ENCODE peak calls at places on chromosomes 5 and 9, in seven cellular contexts. U is endodermal cell, Y is T-cell, T is NCI-H1105 treated with DMSO at 0.1 percent for 48 hours, E is NCI-H2081 treated with DMSO at 0.1 percent for 48 hours, L is kidney tubule cell, N is heart left ventricle. M is an unnamed sample.

GRCh38 chr5:122882836-122883235 is 37.4 kb downstream of the SNX24 start:
- DNase-seq in T (no peak), U (no peak), L (peak; percentile 54), Y (no peak), E (no peak), N (no peak), M (no peak)

GRCh38 chr5:137367951-137368350 is 131.2 kb downstream of the SPOCK1 start:
- DNase-seq in Y (no peak), E (no peak), T (no peak), L (no peak), U (no peak), N (no peak), M (no peak)

GRCh38 chr9:2620876-2621677 is 510 bp upstream of the VLDLR start:
- DNase-seq in E (peak; percentile 50), N (peak; percentile 76), U (peak; percentile 94), L (peak; percentile 91), T (peak; percentile 87), Y (no peak), M (no peak)

GRCh38 chr9:84466580-84467285 is 126.2 kb upstream of the SLC28A3 start:
- DNase-seq in U (no peak), L (no peak), N (no peak), T (no peak), Y (no peak), E (no peak), M (no peak)

GRCh38 chr5:139954022-139954421 is 89.1 kb downstream of the NRG2 start:
- DNase-seq in Y (no peak), L (no peak), U (peak; percentile 46), T (no peak), N (no peak), E (no peak), M (no peak)

GRCh38 chr5:1446602-1447343 is 1.5 kb upstream of the SLC6A3 start:
- DNase-seq in T (no peak), Y (no peak), U (peak; percentile 38), L (no peak), N (no peak), E (no peak), M (no peak)

GRCh38 chr5:133145436-133146143 is 93.8 kb downstream of the HSPA4 start:
- DNase-seq in N (no peak), L (no peak), U (no peak), Y (no peak), T (no peak), E (no peak), M (no peak)

GRCh38 chr5:164345173-164345572 is 839.8 kb downstream of the MAT2B start:
- DNase-seq in N (peak; percentile 43), T (peak; percentile 36), E (peak; percentile 91), U (no peak), Y (no peak), L (peak; percentile 36), M (no peak)

GRCh38 chr5:55702612-55703345 is 9.3 kb downstream of the SLC38A9 start:
- DNase-seq in E (no peak), T (no peak), L (no peak), N (no peak), U (no peak), Y (no peak), M (peak; percentile 34)

GRCh38 chr9:114804504-114804903 is 1.3 kb downstream of the TNFSF15 start:
- DNase-seq in U (no peak), L (peak; percentile 72), T (no peak), Y (no peak), E (no peak), N (no peak), M (no peak)

GRCh38 chr5:173623296-173623771 is 6.9 kb upstream of the BOD1 start:
- DNase-seq in L (no peak), N (no peak), Y (no peak), U (no peak), E (no peak), T (no peak), M (no peak)

GRCh38 chr5:141039517-141039916 is 11.7 kb upstream of the PCDHB1 start:
- DNase-seq in E (no peak), U (no peak), T (peak; percentile 83), L (no peak), N (no peak), Y (no peak), M (no peak)